ENCODE peak calls at places on chromosomes 7 and 10, in eight cellular contexts. L is transverse colon, C is stomach, I is SK-N-SH, T is GM23338, O is upper lobe of left lung, H is HCT116, K is vagina. J is an unnamed sample.

GRCh38 chr10:6755891-6756460 is 175.9 kb upstream of the PRKCQ start:
- DNase-seq in O (no peak), I (no peak), T (no peak), C (no peak), H (no peak), K (no peak), L (peak; percentile 15), J (no peak)

GRCh38 chr7:50733552-50733951 is 49.1 kb downstream of the GRB10 start:
- DNase-seq in C (peak; percentile 58), L (no peak), I (no peak), T (no peak), H (no peak), O (no peak), K (peak; percentile 72), J (no peak)

GRCh38 chr7:82677493-82677892 is 233.9 kb upstream of the CACNA2D1 start:
- DNase-seq in T (no peak), O (no peak), C (no peak), H (no peak), I (no peak), L (peak; percentile 11), K (no peak), J (no peak)

GRCh38 chr7:106039486-106040060 is 72.5 kb downstream of the SYPL1 start:
- DNase-seq in C (no peak), K (peak; percentile 95), L (peak; percentile 26), H (no peak), O (no peak), T (peak; percentile 74), I (no peak), J (no peak)

GRCh38 chr7:154575497-154575896 is 427.4 kb downstream of the PAXIP1 start:
- DNase-seq in T (no peak), K (peak; percentile 49), L (no peak), O (no peak), I (no peak), H (no peak), C (no peak), J (no peak)

GRCh38 chr10:132362151-132362611 is 30.2 kb downstream of the LRRC27 start:
- DNase-seq in O (no peak), C (no peak), H (no peak), I (no peak), L (no peak), T (no peak), K (no peak), J (no peak)

GRCh38 chr7:116806046-116806944 is 56.1 kb upstream of the CAPZA2 start:
- DNase-seq in C (no peak), L (no peak), T (no peak), O (no peak), I (no peak), H (no peak), K (no peak), J (no peak)

GRCh38 chr7:36605261-36605660 is 119.0 kb downstream of the AOAH start:
- DNase-seq in I (no peak), T (no peak), L (no peak), O (no peak), H (no peak), K (no peak), C (no peak), J (no peak)

GRCh38 chr7:121076350-121077164 is 88.0 kb downstream of the CPED1 start:
- DNase-seq in I (no peak), C (no peak), L (no peak), O (no peak), T (no peak), H (no peak), K (no peak), J (no peak)

GRCh38 chr10:97800474-97800873 is 28.7 kb upstream of the SFRP5 start:
- DNase-seq in K (no peak), H (no peak), I (no peak), O (no peak), L (no peak), T (no peak), C (no peak), J (no peak)

GRCh38 chr10:15859865-15860691 is at the start of gene MINDY3:
- DNase-seq in C (peak; percentile 80), I (peak; percentile 77), H (peak; percentile 79), L (peak; percentile 85), K (no peak), O (peak; percentile 86), T (peak; percentile 73), J (peak; percentile 61)

GRCh38 chr10:49081532-49082275 is 33.6 kb downstream of the VSTM4 start:
- DNase-seq in I (peak; percentile 61), L (no peak), K (no peak), O (peak; percentile 52), H (no peak), C (peak; percentile 25), T (peak; percentile 31), J (no peak)

GRCh38 chr10:49080071-49080470 is 35.3 kb downstream of the VSTM4 start:
- DNase-seq in I (no peak), T (no peak), O (no peak), K (no peak), L (no peak), H (no peak), C (no peak), J (no peak)

GRCh38 chr10:49080965-49081364 is 34.4 kb downstream of the VSTM4 start:
- DNase-seq in I (no peak), T (no peak), C (peak; percentile 15), H (no peak), L (no peak), K (no peak), O (no peak), J (no peak)

GRCh38 chr10:49082767-49083166 is 32.6 kb downstream of the VSTM4 start:
- DNase-seq in H (no peak), I (no peak), C (no peak), O (peak; percentile 40), K (no peak), T (no peak), L (no peak), J (no peak)

DNA sequence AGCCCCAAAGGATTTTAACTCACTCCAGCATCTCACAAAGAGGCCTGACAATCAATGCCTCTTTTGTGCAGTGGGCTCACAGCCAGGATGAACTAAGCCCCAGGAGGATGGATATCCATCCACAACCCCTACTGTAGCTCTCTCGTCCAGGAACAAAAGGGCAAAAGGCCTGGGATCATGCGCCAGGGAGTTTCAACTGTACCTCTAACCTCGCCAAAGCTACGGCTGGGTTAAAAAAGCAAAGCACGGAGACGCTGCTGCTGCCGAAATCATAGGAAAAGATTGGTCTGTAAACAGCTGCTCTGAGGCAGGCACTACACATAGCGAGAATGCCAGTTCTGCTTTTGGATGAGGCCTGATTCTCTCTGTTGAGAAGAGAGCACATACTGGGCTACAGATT is 32.1 kb downstream of the VSTM4 start:
- DNase-seq in O (no peak), T (no peak), I (no peak), K (no peak), H (no peak), L (no peak), C (no peak), J (no peak)
- H3K27ac ChIP-seq in O (peak overlapping the region; percentile 38), T (no peak overlapping the region), I (no peak overlapping the region), K (peak overlapping the region; percentile 59), H (no peak overlapping the region), L (peak overlapping the region; percentile 30), C (peak overlapping the region; percentile 38), J (peak overlapping the region; percentile 23)

GRCh38 chr7:2954433-2954853 is 89.2 kb downstream of the CARD11 start:
- DNase-seq in H (no peak), I (no peak), T (no peak), K (no peak), L (peak; percentile 28), O (peak; percentile 52), C (no peak), J (no peak)
- TF ChIP-seq POLR2AphosphoS5 in H (no peak), I (no peak), T (no peak), K (no peak), L (no peak), O (no peak), C (no peak), J (no peak)

GRCh38 chr7:135793841-135794240 is 45.2 kb upstream of the FAM180A start:
- DNase-seq in L (no peak), K (peak; percentile 42), C (no peak), H (no peak), T (no peak), I (no peak), O (no peak), J (no peak)

GRCh38 chr7:135792866-135793265 is 44.3 kb upstream of the FAM180A start:
- DNase-seq in O (no peak), L (no peak), H (no peak), K (peak; percentile 70), C (no peak), T (no peak), I (no peak), J (no peak)

GRCh38 chr7:135798104-135798503 is 49.5 kb upstream of the FAM180A start:
- DNase-seq in O (no peak), K (no peak), C (no peak), L (no peak), H (no peak), T (no peak), I (no peak), J (no peak)

GRCh38 chr7:135792334-135792733 is 43.7 kb upstream of the FAM180A start:
- DNase-seq in I (no peak), H (no peak), C (no peak), T (no peak), O (no peak), L (no peak), K (no peak), J (no peak)

DNA sequence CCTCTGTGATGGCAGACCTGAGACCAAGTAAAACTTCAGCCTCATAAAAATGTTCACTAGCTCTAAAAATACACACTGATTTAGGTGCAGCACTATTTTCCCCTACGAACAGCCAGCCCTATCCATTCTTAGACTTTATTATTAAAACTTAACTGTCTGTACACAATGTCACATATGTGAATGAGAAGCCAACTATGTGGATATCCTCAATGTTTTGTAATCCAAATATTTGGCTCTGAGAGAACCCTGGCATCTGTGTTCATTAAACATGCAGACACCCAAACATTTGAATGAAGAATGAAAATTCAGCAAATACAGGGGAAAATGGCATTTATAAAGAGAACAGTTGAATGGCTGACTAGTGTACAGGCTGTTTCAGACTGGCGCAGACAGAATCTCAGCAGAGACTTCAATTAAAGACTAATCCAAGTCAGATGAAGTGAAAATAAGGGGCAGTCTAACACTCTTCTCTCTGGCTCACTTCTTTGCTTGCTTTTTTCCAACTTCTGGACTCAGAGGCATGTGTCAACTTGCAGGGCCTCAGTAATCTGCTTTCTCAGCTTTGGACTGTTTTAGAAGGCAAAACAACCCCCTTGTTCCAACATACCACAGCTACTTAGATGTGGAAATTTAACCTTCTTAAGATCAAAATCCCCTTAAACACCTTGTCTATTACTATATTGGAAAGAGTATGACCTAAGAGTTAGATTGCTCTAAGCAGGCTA is 47.4 kb upstream of the FAM180A start:
- DNase-seq in L (no peak), T (no peak), H (no peak), C (no peak), I (no peak), O (no peak), K (no peak), J (no peak)
- H3K27ac ChIP-seq in L (peak overlapping the region; percentile 32), T (no peak overlapping the region), H (no peak overlapping the region), C (peak overlapping the region; percentile 14), I (no peak overlapping the region), O (no peak overlapping the region), K (peak overlapping the region; percentile 14), J (peak overlapping the region; percentile 81)

DNA sequence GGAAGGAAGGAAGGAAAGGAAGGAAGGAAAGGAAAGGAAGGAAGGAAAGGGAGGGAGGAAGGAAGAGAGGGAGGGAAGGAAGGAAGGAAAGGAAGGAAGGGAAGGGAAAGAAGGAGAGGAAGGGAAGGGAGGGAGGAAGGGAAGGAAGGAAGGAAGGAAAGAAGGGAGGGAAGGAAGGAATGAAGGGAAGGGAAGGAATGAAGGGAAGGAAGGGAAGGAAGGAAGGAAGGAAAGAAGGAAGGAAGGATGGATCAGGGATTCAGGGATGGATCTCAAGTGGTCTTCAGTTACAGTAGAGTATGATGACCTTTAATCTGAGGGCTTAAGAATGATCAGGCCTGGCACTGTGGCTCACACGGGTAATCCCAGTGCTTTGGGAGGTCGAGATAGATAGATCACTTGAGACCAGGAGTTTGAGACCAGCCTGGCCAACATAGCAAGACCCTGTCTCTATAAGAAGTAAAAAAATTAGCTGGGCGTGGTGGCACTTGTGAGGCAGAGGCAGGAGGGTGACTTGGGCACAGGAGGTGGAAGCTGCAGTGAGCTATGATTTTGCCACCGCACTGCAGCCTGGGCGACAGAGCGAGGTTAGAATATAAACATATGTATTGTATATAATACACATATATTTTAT is 760 bp upstream of the FOXK1 start:
- DNase-seq in O (no peak), T (no peak), K (no peak), H (no peak), L (no peak), I (no peak), C (no peak), J (no peak)
- TF ChIP-seq POLR2AphosphoS5 in O (no peak), T (no peak), K (no peak), H (no peak), L (no peak), I (no peak), C (no peak), J (no peak)